ENCODE peak calls at places on chromosomes 12 and 14, in five cellular contexts. One of them, this sample, is unnamed.

GRCh38 chr12:7439579-7440505 is 4.1 kb downstream of the CD163L1 start:
- DNase-seq in NB4: peak; percentile 83
- DNase-seq in dorsolateral prefrontal cortex: no peak
- DNase-seq in mesothelial cell of epicardium: peak; percentile 27
- DNase-seq in COLO829: no peak
- DNase-seq in this sample: peak; percentile 65

GRCh38 chr14:91284146-91284790 is 39.8 kb upstream of the GPR68 start:
- DNase-seq in dorsolateral prefrontal cortex: no peak
- DNase-seq in COLO829: no peak
- DNase-seq in NB4: no peak
- DNase-seq in mesothelial cell of epicardium: no peak
- DNase-seq in this sample: no peak

GRCh38 chr12:132146098-132146497 is 1.8 kb downstream of the NOC4L start:
- DNase-seq in NB4: no peak
- DNase-seq in dorsolateral prefrontal cortex: no peak
- DNase-seq in COLO829: no peak
- DNase-seq in mesothelial cell of epicardium: no peak
- DNase-seq in this sample: no peak

GRCh38 chr12:117433878-117434277 is 72.5 kb upstream of the NOS1 start:
- DNase-seq in mesothelial cell of epicardium: no peak
- DNase-seq in dorsolateral prefrontal cortex: no peak
- DNase-seq in COLO829: no peak
- DNase-seq in NB4: no peak
- DNase-seq in this sample: no peak

GRCh38 chr14:84591827-84592540 is 938.0 kb upstream of the FLRT2 start:
- DNase-seq in dorsolateral prefrontal cortex: no peak
- DNase-seq in COLO829: no peak
- DNase-seq in NB4: no peak
- DNase-seq in mesothelial cell of epicardium: no peak
- DNase-seq in this sample: no peak

GRCh38 chr12:6978188-6978986 is 7.7 kb downstream of the EMG1 start:
- DNase-seq in mesothelial cell of epicardium: no peak
- DNase-seq in dorsolateral prefrontal cortex: no peak
- DNase-seq in COLO829: no peak
- DNase-seq in NB4: no peak
- DNase-seq in this sample: no peak

GRCh38 chr12:57475271-57476161 is 4.2 kb downstream of the ARHGAP9 start:
- DNase-seq in NB4: no peak
- DNase-seq in dorsolateral prefrontal cortex: peak; percentile 51
- DNase-seq in mesothelial cell of epicardium: no peak
- DNase-seq in COLO829: no peak
- DNase-seq in this sample: no peak

GRCh38 chr12:123056053-123056452 is 75.6 kb downstream of the ARL6IP4 start:
- DNase-seq in mesothelial cell of epicardium: no peak
- DNase-seq in dorsolateral prefrontal cortex: no peak
- DNase-seq in COLO829: no peak
- DNase-seq in NB4: no peak
- DNase-seq in this sample: no peak

GRCh38 chr14:102159841-102160240 is 20.1 kb downstream of the WDR20 start:
- DNase-seq in COLO829: no peak
- DNase-seq in NB4: no peak
- DNase-seq in dorsolateral prefrontal cortex: no peak
- DNase-seq in mesothelial cell of epicardium: no peak
- DNase-seq in this sample: no peak

GRCh38 chr12:87667378-87667777 is 361.8 kb downstream of the C12orf50 start:
- DNase-seq in NB4: peak; percentile 23
- DNase-seq in mesothelial cell of epicardium: no peak
- DNase-seq in dorsolateral prefrontal cortex: no peak
- DNase-seq in COLO829: peak; percentile 18
- DNase-seq in this sample: peak; percentile 49

GRCh38 chr12:115756804-115757203 is 520.7 kb downstream of the MED13L start:
- DNase-seq in dorsolateral prefrontal cortex: no peak
- DNase-seq in NB4: no peak
- DNase-seq in COLO829: no peak
- DNase-seq in mesothelial cell of epicardium: no peak
- DNase-seq in this sample: no peak

GRCh38 chr12:52493172-52493571 is at the start of gene KRT6A:
- DNase-seq in NB4: no peak
- DNase-seq in dorsolateral prefrontal cortex: no peak
- DNase-seq in COLO829: no peak
- DNase-seq in mesothelial cell of epicardium: no peak
- DNase-seq in this sample: no peak

GRCh38 chr12:102478416-102479098 is 1.8 kb downstream of the IGF1 start:
- DNase-seq in dorsolateral prefrontal cortex: no peak
- DNase-seq in NB4: no peak
- DNase-seq in COLO829: no peak
- DNase-seq in mesothelial cell of epicardium: no peak
- DNase-seq in this sample: no peak

GRCh38 chr12:111428728-111429175 is 23.0 kb downstream of the SH2B3 start:
- DNase-seq in dorsolateral prefrontal cortex: no peak
- DNase-seq in COLO829: no peak
- DNase-seq in NB4: peak; percentile 94
- DNase-seq in mesothelial cell of epicardium: no peak
- DNase-seq in this sample: no peak

This sample was measured in SK-MEL-5.